ENCODE peak calls at places on chromosomes 7 and 10, in nine cellular contexts. One of them, this sample, is unnamed. For H3K9me3, the result is how much of the 10 kb centered on the place peaks cover.

GRCh38 chr10:89555688-89556445 is 20.5 kb upstream of the SLC16A12 start:
- DNase-seq in tibial artery: no peak
- DNase-seq in right atrium auricular region: no peak
- DNase-seq in CD8-positive, alpha-beta memory T cell: no peak
- DNase-seq in IMR-90: peak
- DNase-seq in heart left ventricle: no peak
- DNase-seq in adipocyte: peak
- DNase-seq in lower lobe of right lung: no peak
- DNase-seq in tibial nerve: no peak
- DNase-seq in this sample: no peak

GRCh38 chr7:30796105-30796869 is 25.1 kb downstream of the MINDY4 start:
- DNase-seq in tibial artery: no peak
- DNase-seq in right atrium auricular region: no peak
- DNase-seq in CD8-positive, alpha-beta memory T cell: no peak
- DNase-seq in IMR-90: peak
- DNase-seq in heart left ventricle: no peak
- DNase-seq in adipocyte: peak
- DNase-seq in lower lobe of right lung: no peak
- DNase-seq in tibial nerve: no peak
- DNase-seq in this sample: no peak

GRCh38 chr10:11808808-11809207 is 14.3 kb upstream of the PROSER2 start:
- DNase-seq in tibial artery: no peak
- DNase-seq in right atrium auricular region: no peak
- DNase-seq in CD8-positive, alpha-beta memory T cell: no peak
- DNase-seq in IMR-90: no peak
- DNase-seq in heart left ventricle: no peak
- DNase-seq in adipocyte: no peak
- DNase-seq in lower lobe of right lung: no peak
- DNase-seq in tibial nerve: no peak
- DNase-seq in this sample: no peak

GRCh38 chr10:103757531-103758293 is 97.7 kb downstream of the SH3PXD2A start:
- DNase-seq in tibial artery: peak
- DNase-seq in right atrium auricular region: no peak
- DNase-seq in CD8-positive, alpha-beta memory T cell: peak
- DNase-seq in IMR-90: peak
- DNase-seq in heart left ventricle: peak
- DNase-seq in adipocyte: peak
- DNase-seq in lower lobe of right lung: no peak
- DNase-seq in tibial nerve: peak
- DNase-seq in this sample: no peak

GRCh38 chr10:52308251-52309031 is 5.6 kb upstream of the DKK1 start:
- DNase-seq in tibial artery: no peak
- DNase-seq in right atrium auricular region: peak
- DNase-seq in CD8-positive, alpha-beta memory T cell: no peak
- DNase-seq in IMR-90: peak
- DNase-seq in heart left ventricle: peak
- DNase-seq in adipocyte: peak
- DNase-seq in lower lobe of right lung: peak
- DNase-seq in tibial nerve: peak
- DNase-seq in this sample: peak

GRCh38 chr7:123440202-123440601 is 94.2 kb downstream of the IQUB start:
- DNase-seq in tibial artery: no peak
- DNase-seq in right atrium auricular region: no peak
- DNase-seq in CD8-positive, alpha-beta memory T cell: no peak
- DNase-seq in IMR-90: no peak
- DNase-seq in heart left ventricle: no peak
- DNase-seq in adipocyte: no peak
- DNase-seq in lower lobe of right lung: no peak
- DNase-seq in tibial nerve: no peak
- DNase-seq in this sample: no peak

GRCh38 chr10:105751688-105752087 is 1110.6 kb downstream of the SORCS3 start:
- DNase-seq in tibial artery: no peak
- DNase-seq in right atrium auricular region: no peak
- DNase-seq in CD8-positive, alpha-beta memory T cell: no peak
- DNase-seq in IMR-90: no peak
- DNase-seq in heart left ventricle: no peak
- DNase-seq in adipocyte: no peak
- DNase-seq in lower lobe of right lung: no peak
- DNase-seq in tibial nerve: no peak
- DNase-seq in this sample: no peak

GRCh38 chr7:21367537-21367936 is 60.3 kb upstream of the SP4 start:
- DNase-seq in tibial artery: no peak
- DNase-seq in right atrium auricular region: no peak
- DNase-seq in CD8-positive, alpha-beta memory T cell: no peak
- DNase-seq in IMR-90: no peak
- DNase-seq in heart left ventricle: no peak
- DNase-seq in adipocyte: no peak
- DNase-seq in lower lobe of right lung: no peak
- DNase-seq in tibial nerve: no peak
- DNase-seq in this sample: no peak

GRCh38 chr10:3654496-3654895 is 130.5 kb downstream of the KLF6 start:
- DNase-seq in tibial artery: no peak
- DNase-seq in right atrium auricular region: no peak
- DNase-seq in CD8-positive, alpha-beta memory T cell: no peak
- DNase-seq in IMR-90: peak
- DNase-seq in heart left ventricle: no peak
- DNase-seq in adipocyte: peak
- DNase-seq in lower lobe of right lung: no peak
- DNase-seq in tibial nerve: no peak
- DNase-seq in this sample: no peak

GRCh38 chr7:157668884-157669767 is 332.3 kb downstream of the DNAJB6 start:
- DNase-seq in tibial artery: no peak
- DNase-seq in right atrium auricular region: no peak
- DNase-seq in CD8-positive, alpha-beta memory T cell: peak
- DNase-seq in IMR-90: no peak
- DNase-seq in heart left ventricle: no peak
- DNase-seq in adipocyte: no peak
- DNase-seq in lower lobe of right lung: no peak
- DNase-seq in tibial nerve: no peak
- DNase-seq in this sample: no peak

GRCh38 chr10:49508249-49508648 is 30.7 kb downstream of the ERCC6 start:
- DNase-seq in tibial artery: no peak
- DNase-seq in right atrium auricular region: no peak
- DNase-seq in CD8-positive, alpha-beta memory T cell: peak
- DNase-seq in IMR-90: no peak
- DNase-seq in heart left ventricle: no peak
- DNase-seq in adipocyte: no peak
- DNase-seq in lower lobe of right lung: no peak
- DNase-seq in tibial nerve: no peak
- DNase-seq in this sample: no peak

GRCh38 chr7:102050864-102051460 is 233.5 kb downstream of the CUX1 start:
- DNase-seq in tibial artery: no peak
- DNase-seq in right atrium auricular region: no peak
- DNase-seq in CD8-positive, alpha-beta memory T cell: no peak
- DNase-seq in IMR-90: no peak
- DNase-seq in heart left ventricle: no peak
- DNase-seq in adipocyte: no peak
- DNase-seq in lower lobe of right lung: no peak
- DNase-seq in tibial nerve: no peak
- DNase-seq in this sample: no peak

GRCh38 chr7:130182990-130183389 is 22.2 kb downstream of the TMEM209 start:
- DNase-seq in tibial artery: no peak
- DNase-seq in right atrium auricular region: no peak
- DNase-seq in CD8-positive, alpha-beta memory T cell: no peak
- DNase-seq in IMR-90: peak
- DNase-seq in heart left ventricle: no peak
- DNase-seq in adipocyte: no peak
- DNase-seq in lower lobe of right lung: no peak
- DNase-seq in tibial nerve: no peak
- DNase-seq in this sample: no peak

GRCh38 chr10:15879058-15879457 is 18.8 kb upstream of the MINDY3 start:
- DNase-seq in tibial artery: no peak
- DNase-seq in right atrium auricular region: no peak
- DNase-seq in CD8-positive, alpha-beta memory T cell: no peak
- DNase-seq in IMR-90: peak
- DNase-seq in heart left ventricle: no peak
- DNase-seq in adipocyte: peak
- DNase-seq in lower lobe of right lung: no peak
- DNase-seq in tibial nerve: peak
- DNase-seq in this sample: no peak

GRCh38 chr10:113087082-113088029 is 137.3 kb downstream of the TCF7L2 start:
- DNase-seq in tibial artery: peak
- DNase-seq in right atrium auricular region: peak
- DNase-seq in CD8-positive, alpha-beta memory T cell: no peak
- DNase-seq in IMR-90: peak
- DNase-seq in heart left ventricle: peak
- DNase-seq in adipocyte: peak
- DNase-seq in lower lobe of right lung: peak
- DNase-seq in tibial nerve: peak
- DNase-seq in this sample: peak

DNA sequence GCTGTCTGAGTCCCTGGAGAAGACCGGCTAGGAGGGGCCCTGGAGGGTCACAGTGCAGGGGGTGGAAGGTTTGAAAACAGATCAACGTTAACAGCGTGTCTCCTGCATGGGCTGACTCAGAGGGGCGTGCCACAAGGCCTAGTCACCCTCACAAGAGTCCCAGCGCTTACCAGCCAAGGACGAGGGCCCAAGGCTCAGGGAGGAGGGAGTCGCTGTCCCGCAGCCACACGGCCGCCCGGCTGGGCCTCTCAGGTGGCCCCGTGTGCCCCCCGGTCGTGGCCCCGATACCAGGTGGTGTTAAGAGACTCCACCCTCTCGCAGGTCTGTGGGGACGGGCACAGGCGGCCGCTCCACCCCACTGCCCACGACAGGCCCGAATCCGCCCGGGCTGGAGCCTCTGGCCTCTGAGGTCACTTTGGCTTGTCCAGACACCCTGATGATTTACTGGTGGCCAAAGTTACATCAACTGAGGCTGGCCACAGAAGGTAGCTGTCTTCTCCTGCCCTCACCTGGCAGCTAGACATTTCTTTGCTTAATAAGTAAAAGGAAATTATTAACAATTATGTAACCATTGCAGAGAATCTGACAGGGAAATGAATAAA is 34.0 kb downstream of the FAM20C start:
- DNase-seq in tibial artery: no peak
- DNase-seq in right atrium auricular region: no peak
- DNase-seq in CD8-positive, alpha-beta memory T cell: no peak
- DNase-seq in IMR-90: peak
- DNase-seq in heart left ventricle: no peak
- DNase-seq in adipocyte: no peak
- DNase-seq in lower lobe of right lung: no peak
- DNase-seq in tibial nerve: no peak
- DNase-seq in this sample: no peak
- H3K9me3 ChIP-seq in tibial artery: under half
- H3K9me3 ChIP-seq in right atrium auricular region: under half
- H3K9me3 ChIP-seq in CD8-positive, alpha-beta memory T cell: under half
- H3K9me3 ChIP-seq in IMR-90: under half
- H3K9me3 ChIP-seq in heart left ventricle: under half
- H3K9me3 ChIP-seq in adipocyte: under half
- H3K9me3 ChIP-seq in lower lobe of right lung: under half
- H3K9me3 ChIP-seq in tibial nerve: under half
- H3K9me3 ChIP-seq in this sample: under half

DNA sequence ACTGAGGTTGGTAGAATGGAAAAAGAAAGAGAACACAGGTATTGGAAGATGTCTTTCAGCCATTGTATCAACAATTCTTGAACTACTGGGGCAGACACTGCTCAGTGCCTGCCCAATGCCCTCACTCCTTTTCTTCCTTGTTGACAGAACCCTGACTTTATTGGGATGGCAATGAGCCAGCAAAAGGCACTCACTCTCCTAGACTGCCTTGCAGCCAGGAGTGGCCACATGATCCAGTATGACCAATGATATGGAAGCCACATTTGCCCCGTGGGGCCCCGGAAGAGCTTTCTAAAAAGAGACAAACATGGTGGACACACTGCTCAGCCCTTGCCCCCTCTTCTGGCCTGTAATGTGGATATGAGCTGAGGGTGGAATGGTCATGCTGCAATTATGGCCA is 88.6 kb upstream of the ZNF716 start:
- DNase-seq in tibial artery: no peak
- DNase-seq in right atrium auricular region: no peak
- DNase-seq in CD8-positive, alpha-beta memory T cell: no peak
- DNase-seq in IMR-90: no peak
- DNase-seq in heart left ventricle: no peak
- DNase-seq in adipocyte: no peak
- DNase-seq in lower lobe of right lung: no peak
- DNase-seq in tibial nerve: no peak
- DNase-seq in this sample: no peak
- H3K9me3 ChIP-seq in tibial artery: under half
- H3K9me3 ChIP-seq in right atrium auricular region: under half
- H3K9me3 ChIP-seq in CD8-positive, alpha-beta memory T cell: under half
- H3K9me3 ChIP-seq in IMR-90: under half
- H3K9me3 ChIP-seq in heart left ventricle: under half
- H3K9me3 ChIP-seq in adipocyte: under half
- H3K9me3 ChIP-seq in lower lobe of right lung: under half
- H3K9me3 ChIP-seq in tibial nerve: under half
- H3K9me3 ChIP-seq in this sample: under half

DNA sequence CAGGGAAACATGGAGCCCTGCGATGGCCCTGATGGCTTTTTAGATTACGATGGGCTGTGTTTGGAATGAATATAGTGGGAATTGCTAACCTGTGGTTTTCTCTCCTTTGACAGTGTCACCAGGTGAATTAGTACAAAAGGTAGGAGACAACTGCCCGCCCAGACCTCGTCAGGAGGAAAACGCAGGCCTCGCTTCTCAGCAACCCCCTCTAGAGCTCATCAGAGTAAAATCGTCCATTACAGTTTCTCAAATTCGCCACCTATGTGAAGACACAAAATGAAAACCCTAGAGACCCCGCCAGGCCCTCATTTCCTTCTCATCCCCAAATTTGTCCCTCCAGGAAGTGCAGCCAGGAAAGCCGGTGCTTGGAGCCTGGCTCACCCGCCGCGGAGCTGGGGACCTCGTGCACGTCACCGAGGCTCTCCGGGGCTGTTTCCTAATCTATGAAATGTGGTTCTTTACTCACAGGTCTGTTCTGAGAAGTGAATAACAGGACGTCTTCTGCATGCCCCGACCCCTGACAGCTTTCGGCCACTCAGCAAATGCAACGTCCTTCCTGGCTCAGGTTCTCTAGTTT is 143.7 kb downstream of the VIPR2 start:
- DNase-seq in tibial artery: no peak
- DNase-seq in right atrium auricular region: no peak
- DNase-seq in CD8-positive, alpha-beta memory T cell: no peak
- DNase-seq in IMR-90: no peak
- DNase-seq in heart left ventricle: no peak
- DNase-seq in adipocyte: no peak
- DNase-seq in lower lobe of right lung: no peak
- DNase-seq in tibial nerve: no peak
- DNase-seq in this sample: no peak
- H3K9me3 ChIP-seq in tibial artery: under half
- H3K9me3 ChIP-seq in right atrium auricular region: under half
- H3K9me3 ChIP-seq in CD8-positive, alpha-beta memory T cell: under half
- H3K9me3 ChIP-seq in IMR-90: under half
- H3K9me3 ChIP-seq in heart left ventricle: under half
- H3K9me3 ChIP-seq in adipocyte: under half
- H3K9me3 ChIP-seq in lower lobe of right lung: under half
- H3K9me3 ChIP-seq in tibial nerve: under half
- H3K9me3 ChIP-seq in this sample: under half

DNA sequence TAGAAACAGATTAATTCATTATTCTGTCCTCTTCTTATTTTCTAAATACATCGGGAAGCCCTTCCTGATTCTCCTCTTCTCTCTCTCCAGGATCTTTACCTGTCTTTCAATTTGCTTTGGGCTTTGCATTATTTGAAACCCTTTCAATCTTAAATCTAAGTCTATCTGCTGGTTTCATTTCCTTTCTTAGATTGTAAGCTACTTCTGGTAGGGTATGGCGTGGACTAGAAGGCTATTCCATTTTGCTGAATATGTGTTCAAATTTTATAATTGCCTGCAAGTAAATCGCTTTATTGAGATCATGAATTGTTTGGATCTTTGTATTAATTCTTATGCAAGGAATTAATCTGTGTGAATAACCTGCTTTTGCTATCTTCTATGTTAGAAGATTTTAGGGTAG is 11.1 kb downstream of the STAM start:
- DNase-seq in tibial artery: no peak
- DNase-seq in right atrium auricular region: no peak
- DNase-seq in CD8-positive, alpha-beta memory T cell: no peak
- DNase-seq in IMR-90: no peak
- DNase-seq in heart left ventricle: no peak
- DNase-seq in adipocyte: no peak
- DNase-seq in lower lobe of right lung: no peak
- DNase-seq in tibial nerve: no peak
- DNase-seq in this sample: no peak
- H3K9me3 ChIP-seq in tibial artery: under half
- H3K9me3 ChIP-seq in right atrium auricular region: under half
- H3K9me3 ChIP-seq in CD8-positive, alpha-beta memory T cell: under half
- H3K9me3 ChIP-seq in IMR-90: under half
- H3K9me3 ChIP-seq in heart left ventricle: under half
- H3K9me3 ChIP-seq in adipocyte: under half
- H3K9me3 ChIP-seq in lower lobe of right lung: under half
- H3K9me3 ChIP-seq in tibial nerve: under half
- H3K9me3 ChIP-seq in this sample: under half

This sample was measured in ovary.